ENCODE peak calls at places on chromosomes 3 and 15, in five cellular contexts. One of them, this sample, is unnamed. For H3K4me1, the result is how much of the 10 kb centered on the place peaks cover.

GRCh38 chr15:82177291-82178010 is 85.1 kb downstream of the EFL1 start:
- DNase-seq in heart right ventricle: no peak
- DNase-seq in K562: no peak
- DNase-seq in mesendoderm: peak
- DNase-seq in uterus: no peak
- DNase-seq in this sample: no peak

GRCh38 chr3:148233403-148233802 is 464.3 kb upstream of the AGTR1 start:
- DNase-seq in heart right ventricle: no peak
- DNase-seq in K562: no peak
- DNase-seq in mesendoderm: no peak
- DNase-seq in uterus: no peak
- DNase-seq in this sample: no peak

GRCh38 chr15:66169625-66170024 is 83.9 kb downstream of the MEGF11 start:
- DNase-seq in heart right ventricle: no peak
- DNase-seq in K562: no peak
- DNase-seq in mesendoderm: no peak
- DNase-seq in uterus: no peak
- DNase-seq in this sample: no peak

GRCh38 chr3:61493339-61493738 is 68.0 kb upstream of the PTPRG start:
- DNase-seq in heart right ventricle: no peak
- DNase-seq in K562: no peak
- DNase-seq in mesendoderm: no peak
- DNase-seq in uterus: no peak
- DNase-seq in this sample: no peak

GRCh38 chr3:174270841-174271240 is 588.3 kb upstream of the NAALADL2 start:
- DNase-seq in heart right ventricle: no peak
- DNase-seq in K562: no peak
- DNase-seq in mesendoderm: no peak
- DNase-seq in uterus: no peak
- DNase-seq in this sample: no peak

GRCh38 chr15:64224508-64224907 is 61.7 kb upstream of the PPIB start:
- DNase-seq in heart right ventricle: peak
- DNase-seq in K562: no peak
- DNase-seq in mesendoderm: no peak
- DNase-seq in uterus: peak
- DNase-seq in this sample: no peak

GRCh38 chr15:72778796-72779195 is 4.8 kb downstream of the ADPGK start:
- DNase-seq in heart right ventricle: no peak
- DNase-seq in K562: no peak
- DNase-seq in mesendoderm: no peak
- DNase-seq in uterus: no peak
- DNase-seq in this sample: no peak

GRCh38 chr3:79140718-79141117 is 627.1 kb downstream of the ROBO1 start:
- DNase-seq in heart right ventricle: no peak
- DNase-seq in K562: no peak
- DNase-seq in mesendoderm: peak
- DNase-seq in uterus: no peak
- DNase-seq in this sample: no peak

GRCh38 chr3:133854971-133855370 is 40.7 kb downstream of the RAB6B start:
- DNase-seq in heart right ventricle: no peak
- DNase-seq in K562: no peak
- DNase-seq in mesendoderm: no peak
- DNase-seq in uterus: no peak
- DNase-seq in this sample: no peak

GRCh38 chr15:89412906-89413411 is 78.3 kb upstream of the POLG start:
- DNase-seq in heart right ventricle: no peak
- DNase-seq in K562: no peak
- DNase-seq in mesendoderm: no peak
- DNase-seq in uterus: no peak
- DNase-seq in this sample: no peak

GRCh38 chr3:105829229-105829628 is 39.6 kb downstream of the CBLB start:
- DNase-seq in heart right ventricle: no peak
- DNase-seq in K562: no peak
- DNase-seq in mesendoderm: no peak
- DNase-seq in uterus: no peak
- DNase-seq in this sample: no peak

GRCh38 chr3:7728566-7729519 is 772.8 kb upstream of the LMCD1 start:
- DNase-seq in heart right ventricle: no peak
- DNase-seq in K562: no peak
- DNase-seq in mesendoderm: peak
- DNase-seq in uterus: no peak
- DNase-seq in this sample: no peak

GRCh38 chr3:39744746-39745145 is 64.7 kb upstream of the MYRIP start:
- DNase-seq in heart right ventricle: no peak
- DNase-seq in K562: no peak
- DNase-seq in mesendoderm: no peak
- DNase-seq in uterus: no peak
- DNase-seq in this sample: no peak

GRCh38 chr3:165837058-165837525 is at the start of gene BCHE:
- DNase-seq in heart right ventricle: peak
- DNase-seq in K562: no peak
- DNase-seq in mesendoderm: peak
- DNase-seq in uterus: peak
- DNase-seq in this sample: no peak

DNA sequence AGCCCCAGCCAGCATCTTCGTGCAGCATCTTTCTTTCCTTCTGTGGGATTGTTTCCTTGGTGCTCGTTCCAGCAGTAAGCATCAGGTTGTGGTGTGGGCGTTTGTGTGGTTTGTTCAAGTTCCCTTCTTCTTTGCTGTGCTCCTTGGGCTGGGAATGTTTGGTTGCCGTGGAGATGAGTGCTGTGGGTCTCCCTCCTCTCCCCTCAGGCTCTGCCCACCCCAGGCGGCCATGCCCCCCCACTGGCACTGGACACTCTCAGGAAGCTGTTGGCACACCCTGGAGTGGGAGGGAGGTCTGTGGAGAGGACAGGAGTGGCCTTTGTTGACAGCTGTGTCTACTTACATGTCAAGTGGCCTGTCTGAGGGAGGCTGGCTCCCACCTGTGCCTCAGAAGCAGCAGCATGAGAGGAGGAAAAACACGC is 46.5 kb upstream of the SACM1L start:
- DNase-seq in heart right ventricle: no peak
- DNase-seq in K562: no peak
- DNase-seq in mesendoderm: no peak
- DNase-seq in uterus: no peak
- DNase-seq in this sample: peak
- H3K4me1 ChIP-seq in heart right ventricle: under half
- H3K4me1 ChIP-seq in K562: under half
- H3K4me1 ChIP-seq in mesendoderm: under half
- H3K4me1 ChIP-seq in uterus: under half
- H3K4me1 ChIP-seq in this sample: half or more

GRCh38 chr3:144127700-144128099 is 156.1 kb downstream of the DIPK2A start:
- DNase-seq in heart right ventricle: no peak
- DNase-seq in K562: no peak
- DNase-seq in mesendoderm: no peak
- DNase-seq in uterus: no peak
- DNase-seq in this sample: no peak
- H3K4me1 ChIP-seq in heart right ventricle: under half
- H3K4me1 ChIP-seq in K562: under half
- H3K4me1 ChIP-seq in mesendoderm: under half
- H3K4me1 ChIP-seq in uterus: under half
- H3K4me1 ChIP-seq in this sample: under half

GRCh38 chr3:13561967-13562366 is 13.0 kb downstream of the FBLN2 start:
- DNase-seq in heart right ventricle: no peak
- DNase-seq in K562: no peak
- DNase-seq in mesendoderm: no peak
- DNase-seq in uterus: no peak
- DNase-seq in this sample: no peak

GRCh38 chr3:13558651-13559050 is 9.7 kb downstream of the FBLN2 start:
- DNase-seq in heart right ventricle: no peak
- DNase-seq in K562: no peak
- DNase-seq in mesendoderm: no peak
- DNase-seq in uterus: no peak
- DNase-seq in this sample: no peak

GRCh38 chr3:13561376-13561775 is 12.5 kb downstream of the FBLN2 start:
- DNase-seq in heart right ventricle: no peak
- DNase-seq in K562: no peak
- DNase-seq in mesendoderm: peak
- DNase-seq in uterus: no peak
- DNase-seq in this sample: no peak

GRCh38 chr3:13557926-13558325 is 9.0 kb downstream of the FBLN2 start:
- DNase-seq in heart right ventricle: no peak
- DNase-seq in K562: no peak
- DNase-seq in mesendoderm: no peak
- DNase-seq in uterus: no peak
- DNase-seq in this sample: no peak

GRCh38 chr3:13559751-13560540 is 11.0 kb downstream of the FBLN2 start:
- DNase-seq in heart right ventricle: peak
- DNase-seq in K562: no peak
- DNase-seq in mesendoderm: no peak
- DNase-seq in uterus: no peak
- DNase-seq in this sample: no peak
- H3K4me1 ChIP-seq in heart right ventricle: under half
- H3K4me1 ChIP-seq in K562: under half
- H3K4me1 ChIP-seq in mesendoderm: under half
- H3K4me1 ChIP-seq in uterus: under half
- H3K4me1 ChIP-seq in this sample: under half

GRCh38 chr3:31733234-31733667 is 200.5 kb downstream of the STT3B start:
- DNase-seq in heart right ventricle: no peak
- DNase-seq in K562: no peak
- DNase-seq in mesendoderm: no peak
- DNase-seq in uterus: peak
- DNase-seq in this sample: no peak
- H3K4me1 ChIP-seq in heart right ventricle: under half
- H3K4me1 ChIP-seq in K562: under half
- H3K4me1 ChIP-seq in mesendoderm: under half
- H3K4me1 ChIP-seq in uterus: under half
- H3K4me1 ChIP-seq in this sample: under half

GRCh38 chr15:27672537-27672936 is 426.6 kb downstream of the OCA2 start:
- DNase-seq in heart right ventricle: no peak
- DNase-seq in K562: no peak
- DNase-seq in mesendoderm: no peak
- DNase-seq in uterus: no peak
- DNase-seq in this sample: no peak

GRCh38 chr15:27671794-27672438 is 427.2 kb downstream of the OCA2 start:
- DNase-seq in heart right ventricle: no peak
- DNase-seq in K562: no peak
- DNase-seq in mesendoderm: no peak
- DNase-seq in uterus: no peak
- DNase-seq in this sample: no peak

GRCh38 chr15:27670481-27670880 is 428.6 kb downstream of the OCA2 start:
- DNase-seq in heart right ventricle: no peak
- DNase-seq in K562: no peak
- DNase-seq in mesendoderm: no peak
- DNase-seq in uterus: no peak
- DNase-seq in this sample: no peak

GRCh38 chr15:27668471-27669220 is 430.5 kb downstream of the OCA2 start:
- DNase-seq in heart right ventricle: no peak
- DNase-seq in K562: no peak
- DNase-seq in mesendoderm: no peak
- DNase-seq in uterus: no peak
- DNase-seq in this sample: no peak

DNA sequence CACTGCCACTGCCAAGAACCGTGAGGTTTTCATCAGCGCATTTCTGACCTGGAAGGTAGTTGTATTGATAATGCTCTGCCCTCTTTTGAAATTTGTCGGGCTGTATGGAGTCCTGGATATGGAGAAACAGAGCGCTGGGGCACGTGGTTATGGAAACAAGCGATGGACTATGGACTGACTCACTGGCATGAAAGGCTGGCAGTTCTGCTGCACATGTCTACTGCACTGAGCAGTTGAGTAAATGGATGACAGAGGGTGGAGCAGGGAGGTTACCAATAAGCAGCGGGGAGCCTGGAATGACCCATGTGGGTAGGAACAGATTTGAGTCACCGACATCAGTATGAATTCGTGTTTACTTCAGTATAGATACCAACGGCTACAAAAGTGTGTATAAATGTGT is 429.5 kb downstream of the OCA2 start:
- DNase-seq in heart right ventricle: no peak
- DNase-seq in K562: no peak
- DNase-seq in mesendoderm: no peak
- DNase-seq in uterus: no peak
- DNase-seq in this sample: no peak
- H3K4me1 ChIP-seq in heart right ventricle: under half
- H3K4me1 ChIP-seq in K562: under half
- H3K4me1 ChIP-seq in mesendoderm: under half
- H3K4me1 ChIP-seq in uterus: under half
- H3K4me1 ChIP-seq in this sample: under half

GRCh38 chr3:129604942-129605592 is 1.4 kb downstream of the PLXND1 start:
- DNase-seq in heart right ventricle: no peak
- DNase-seq in K562: no peak
- DNase-seq in mesendoderm: no peak
- DNase-seq in uterus: no peak
- DNase-seq in this sample: peak

GRCh38 chr3:129602309-129602708 is 4.2 kb downstream of the PLXND1 start:
- DNase-seq in heart right ventricle: no peak
- DNase-seq in K562: no peak
- DNase-seq in mesendoderm: peak
- DNase-seq in uterus: no peak
- DNase-seq in this sample: no peak

GRCh38 chr3:129604223-129604941 is 2.1 kb downstream of the PLXND1 start:
- DNase-seq in heart right ventricle: no peak
- DNase-seq in K562: no peak
- DNase-seq in mesendoderm: no peak
- DNase-seq in uterus: no peak
- DNase-seq in this sample: no peak

GRCh38 chr3:129602730-129603560 is 3.5 kb downstream of the PLXND1 start:
- DNase-seq in heart right ventricle: peak
- DNase-seq in K562: peak
- DNase-seq in mesendoderm: peak
- DNase-seq in uterus: peak
- DNase-seq in this sample: peak

DNA sequence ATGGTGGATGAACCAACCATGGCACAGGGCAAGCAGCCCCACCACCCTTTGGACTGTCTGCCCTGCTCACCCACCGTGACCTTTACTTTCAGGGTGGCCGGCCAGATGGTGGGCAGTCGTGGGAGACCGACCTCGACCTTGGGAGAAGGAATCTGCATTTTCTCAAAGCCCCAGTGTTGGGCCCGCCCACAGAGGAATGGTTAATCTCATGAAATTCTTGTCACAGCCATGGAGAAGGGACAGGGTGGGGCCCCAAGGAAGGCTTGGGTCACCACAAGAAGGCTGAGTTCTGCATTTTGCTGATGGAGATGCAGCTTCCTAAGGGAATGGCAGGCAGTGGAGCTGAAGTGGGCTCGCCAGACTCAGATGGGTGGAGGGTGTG is 2.9 kb downstream of the PLXND1 start:
- DNase-seq in heart right ventricle: no peak
- DNase-seq in K562: no peak
- DNase-seq in mesendoderm: no peak
- DNase-seq in uterus: no peak
- DNase-seq in this sample: no peak
- H3K4me1 ChIP-seq in heart right ventricle: half or more
- H3K4me1 ChIP-seq in K562: half or more
- H3K4me1 ChIP-seq in mesendoderm: under half
- H3K4me1 ChIP-seq in uterus: under half
- H3K4me1 ChIP-seq in this sample: half or more

DNA sequence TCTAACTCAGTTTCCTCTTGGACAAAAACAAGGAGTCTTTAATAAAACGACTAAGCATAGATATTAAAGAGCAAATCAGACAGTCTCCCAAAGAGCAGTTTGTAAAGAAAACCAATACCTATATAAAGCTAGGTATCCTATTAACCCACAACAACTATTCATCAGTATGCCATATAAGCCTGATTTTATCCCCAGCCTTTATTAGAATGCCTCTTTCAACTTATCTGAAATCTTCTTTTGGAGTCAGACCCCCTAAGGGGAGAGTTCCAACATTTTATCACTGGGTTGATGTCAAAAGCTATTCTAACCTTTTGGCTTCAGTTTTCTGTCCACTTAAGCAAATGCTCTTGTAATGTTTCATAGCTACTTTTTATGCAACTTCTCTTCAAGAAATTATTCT is 17.8 kb downstream of the MAP2K5 start:
- DNase-seq in heart right ventricle: no peak
- DNase-seq in K562: no peak
- DNase-seq in mesendoderm: no peak
- DNase-seq in uterus: no peak
- DNase-seq in this sample: no peak
- H3K4me1 ChIP-seq in heart right ventricle: under half
- H3K4me1 ChIP-seq in K562: under half
- H3K4me1 ChIP-seq in mesendoderm: under half
- H3K4me1 ChIP-seq in uterus: under half
- H3K4me1 ChIP-seq in this sample: under half

This sample was measured in lower lobe of right lung.